ENCODE peak calls at places on chromosomes 16 and 17, in nine cellular contexts. C, U, L, Z, H, B, D, T and Q are unnamed samples.

GRCh38 chr16:19715566-19715965 is 2.5 kb downstream of the KNOP1 start:
- DNase-seq in C (no peak), U (no peak), L (no peak), Z (no peak), H (no peak), B (no peak), D (no peak), T (peak; percentile 46), Q (no peak)

GRCh38 chr16:84117482-84117843 is 721 bp upstream of the MBTPS1 start:
- DNase-seq in C (no peak), U (peak; percentile 51), L (no peak), Z (no peak), H (no peak), B (no peak), D (peak; percentile 15), T (peak; percentile 49), Q (peak; percentile 14)

GRCh38 chr17:17591408-17592265 is at the start of gene PEMT:
- DNase-seq in C (peak; percentile 97), U (peak; percentile 90), L (peak; percentile 97), Z (peak; percentile 98), H (peak; percentile 91), B (peak; percentile 98), D (peak; percentile 99), T (peak; percentile 99), Q (peak; percentile 96)

GRCh38 chr17:5784791-5785190 is 200.5 kb upstream of the NLRP1 start:
- DNase-seq in C (no peak), U (no peak), L (no peak), Z (no peak), H (no peak), B (no peak), D (no peak), T (no peak), Q (no peak)

GRCh38 chr17:35245196-35245486 is 2.3 kb downstream of the SLFN5 start:
- DNase-seq in C (peak; percentile 82), U (no peak), L (no peak), Z (no peak), H (peak; percentile 71), B (no peak), D (no peak), T (peak; percentile 92), Q (no peak)

GRCh38 chr17:7586673-7587419 is 3.0 kb downstream of the SOX15 start:
- DNase-seq in C (no peak), U (no peak), L (peak; percentile 54), Z (peak; percentile 46), H (no peak), B (no peak), D (no peak), T (no peak), Q (no peak)

GRCh38 chr16:4931381-4931780 is 5.6 kb downstream of the PPL start:
- DNase-seq in C (no peak), U (no peak), L (no peak), Z (no peak), H (no peak), B (no peak), D (no peak), T (no peak), Q (no peak)

GRCh38 chr17:36907407-36907806 is 29.9 kb upstream of the LHX1 start:
- DNase-seq in C (no peak), U (no peak), L (no peak), Z (no peak), H (no peak), B (no peak), D (no peak), T (no peak), Q (no peak)

GRCh38 chr17:66541461-66542182 is 239.2 kb downstream of the PRKCA start:
- DNase-seq in C (no peak), U (no peak), L (no peak), Z (no peak), H (no peak), B (no peak), D (peak; percentile 26), T (no peak), Q (no peak)

GRCh38 chr16:72201387-72201786 is 29.4 kb upstream of the PMFBP1 start:
- DNase-seq in C (no peak), U (no peak), L (no peak), Z (no peak), H (no peak), B (peak; percentile 24), D (no peak), T (no peak), Q (peak; percentile 23)

GRCh38 chr16:11104168-11105037 is 151.6 kb downstream of the SOCS1 start:
- DNase-seq in C (no peak), U (no peak), L (no peak), Z (no peak), H (no peak), B (no peak), D (no peak), T (no peak), Q (no peak)

GRCh38 chr17:2563061-2563460 is 30.4 kb upstream of the PAFAH1B1 start:
- DNase-seq in C (no peak), U (no peak), L (no peak), Z (peak; percentile 17), H (no peak), B (peak; percentile 57), D (no peak), T (no peak), Q (no peak)

GRCh38 chr16:11128211-11129123 is 127.5 kb downstream of the SOCS1 start:
- DNase-seq in C (peak; percentile 59), U (no peak), L (peak; percentile 70), Z (no peak), H (no peak), B (no peak), D (no peak), T (peak; percentile 84), Q (no peak)

GRCh38 chr16:87895641-87896141 is 26.4 kb upstream of the SLC7A5 start:
- DNase-seq in C (no peak), U (peak; percentile 84), L (peak; percentile 37), Z (no peak), H (no peak), B (no peak), D (no peak), T (peak; percentile 80), Q (no peak)